ENCODE peak calls at places on chromosomes 11 and 22, in nine cellular contexts. H, U, Y, O, L, T, E, V and J are unnamed samples.

GRCh38 chr11:65428578-65429068 is 6.0 kb downstream of the NEAT1 start:
- DNase-seq in H (peak), U (no peak), Y (peak), O (no peak), L (peak), T (no peak), E (no peak), V (no peak), J (no peak)

GRCh38 chr11:115503886-115504278 is 333 bp downstream of the CADM1 start:
- DNase-seq in H (no peak), U (no peak), Y (peak), O (no peak), L (no peak), T (no peak), E (peak), V (no peak), J (no peak)

GRCh38 chr11:20512869-20513268 is 86.5 kb upstream of the SLC6A5 start:
- DNase-seq in H (no peak), U (no peak), Y (no peak), O (no peak), L (no peak), T (no peak), E (no peak), V (no peak), J (no peak)

GRCh38 chr11:29173660-29174062 is 843.2 kb downstream of the KCNA4 start:
- DNase-seq in H (no peak), U (peak), Y (no peak), O (peak), L (no peak), T (no peak), E (no peak), V (no peak), J (no peak)

GRCh38 chr11:23725752-23726151 is 771.1 kb upstream of the LUZP2 start:
- DNase-seq in H (no peak), U (no peak), Y (no peak), O (no peak), L (no peak), T (no peak), E (no peak), V (no peak), J (no peak)

GRCh38 chr11:808427-809286 is 1.1 kb upstream of the RPLP2 start:
- DNase-seq in H (peak), U (no peak), Y (peak), O (no peak), L (no peak), T (no peak), E (peak), V (peak), J (no peak)

GRCh38 chr11:31797227-31798056 is 13.7 kb downstream of the PAX6 start:
- DNase-seq in H (no peak), U (no peak), Y (no peak), O (no peak), L (no peak), T (no peak), E (no peak), V (no peak), J (no peak)

GRCh38 chr11:76209956-76210885 is 3.9 kb upstream of the WNT11 start:
- DNase-seq in H (peak), U (no peak), Y (peak), O (no peak), L (peak), T (no peak), E (peak), V (peak), J (no peak)

GRCh38 chr11:100681064-100681502 is 6.0 kb upstream of the ARHGAP42 start:
- DNase-seq in H (peak), U (peak), Y (peak), O (no peak), L (peak), T (no peak), E (no peak), V (peak), J (peak)

GRCh38 chr11:73343076-73343833 is 32.9 kb upstream of the RELT start:
- DNase-seq in H (no peak), U (no peak), Y (no peak), O (no peak), L (no peak), T (no peak), E (peak), V (no peak), J (no peak)

GRCh38 chr11:47571012-47571729 is 5.8 kb downstream of the PTPMT1 start:
- DNase-seq in H (no peak), U (no peak), Y (peak), O (no peak), L (no peak), T (no peak), E (no peak), V (no peak), J (no peak)

GRCh38 chr11:47573321-47573720 is 5.4 kb downstream of the KBTBD4 start:
- DNase-seq in H (no peak), U (no peak), Y (peak), O (no peak), L (no peak), T (no peak), E (no peak), V (no peak), J (no peak)

GRCh38 chr11:47571895-47572294 is 6.5 kb downstream of the PTPMT1 start:
- DNase-seq in H (no peak), U (no peak), Y (no peak), O (no peak), L (no peak), T (no peak), E (no peak), V (no peak), J (no peak)

GRCh38 chr11:47569646-47570045 is 4.2 kb downstream of the PTPMT1 start:
- DNase-seq in H (no peak), U (no peak), Y (peak), O (no peak), L (no peak), T (no peak), E (no peak), V (no peak), J (no peak)

GRCh38 chr11:47572715-47573255 is 6.0 kb downstream of the KBTBD4 start:
- DNase-seq in H (no peak), U (no peak), Y (no peak), O (no peak), L (no peak), T (no peak), E (peak), V (no peak), J (no peak)
- TF ChIP-seq POLR2AphosphoS5 in H (no peak), U (no peak), Y (no peak), O (no peak), L (no peak), T (no peak), E (no peak), V (no peak), J (peak)

DNA sequence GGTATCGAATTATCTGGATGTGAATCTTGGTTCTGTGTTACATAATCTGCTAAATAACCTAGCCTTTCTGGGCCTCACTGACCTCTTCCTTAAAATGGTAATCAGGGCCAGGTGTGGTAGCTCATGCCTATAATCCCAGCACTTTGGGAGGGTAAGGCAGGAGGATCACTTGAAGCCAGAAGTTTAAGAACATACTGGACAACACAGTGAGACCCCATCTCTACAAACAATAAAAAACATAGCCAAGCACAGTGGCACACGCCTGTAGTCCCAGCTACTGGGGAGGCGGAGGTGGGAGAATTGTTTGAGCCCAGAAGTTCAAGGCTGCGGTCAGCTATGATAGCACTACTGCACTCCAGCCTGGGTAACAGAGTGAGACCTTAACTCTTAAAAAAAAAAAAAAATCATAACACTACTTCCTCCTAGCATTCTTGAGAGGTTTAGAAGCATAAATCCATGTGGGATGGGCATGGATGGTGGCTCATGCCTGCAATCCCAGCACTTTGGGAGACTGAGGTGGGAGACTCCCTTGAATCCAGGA is 72.5 kb downstream of the C11orf65 start:
- DNase-seq in H (no peak), U (no peak), Y (no peak), O (no peak), L (no peak), T (no peak), E (no peak), V (no peak), J (no peak)
- TF ChIP-seq POLR2AphosphoS5 in H (no peak), U (no peak), Y (no peak), O (no peak), L (no peak), T (no peak), E (no peak), V (no peak), J (no peak)

GRCh38 chr22:22553141-22553540 is 5.9 kb downstream of the PRAME start:
- DNase-seq in H (no peak), U (no peak), Y (no peak), O (no peak), L (no peak), T (no peak), E (no peak), V (no peak), J (no peak)
- TF ChIP-seq POLR2AphosphoS5 in H (no peak), U (no peak), Y (no peak), O (no peak), L (no peak), T (no peak), E (no peak), V (no peak), J (no peak)

GRCh38 chr11:104164028-104164520 is at the start of gene PDGFD:
- DNase-seq in H (peak), U (no peak), Y (peak), O (no peak), L (peak), T (no peak), E (peak), V (peak), J (peak)
- TF ChIP-seq POLR2AphosphoS5 in H (no peak), U (no peak), Y (peak), O (no peak), L (no peak), T (no peak), E (no peak), V (no peak), J (no peak)

GRCh38 chr22:46077669-46078099 is 72.6 kb upstream of the PPARA start:
- DNase-seq in H (peak), U (no peak), Y (peak), O (no peak), L (peak), T (no peak), E (no peak), V (no peak), J (no peak)

GRCh38 chr22:46079093-46079860 is 71.0 kb upstream of the PPARA start:
- DNase-seq in H (peak), U (no peak), Y (peak), O (no peak), L (peak), T (no peak), E (no peak), V (no peak), J (no peak)

GRCh38 chr22:46079861-46080821 is 70.2 kb upstream of the PPARA start:
- DNase-seq in H (peak), U (no peak), Y (peak), O (no peak), L (peak), T (no peak), E (peak), V (no peak), J (no peak)

GRCh38 chr22:46076651-46077339 is 73.5 kb upstream of the PPARA start:
- DNase-seq in H (peak), U (no peak), Y (peak), O (no peak), L (peak), T (no peak), E (no peak), V (no peak), J (no peak)

GRCh38 chr22:46078241-46079092 is 71.9 kb upstream of the PPARA start:
- DNase-seq in H (peak), U (no peak), Y (peak), O (no peak), L (peak), T (no peak), E (peak), V (no peak), J (no peak)
- TF ChIP-seq POLR2AphosphoS5 in H (no peak), U (peak), Y (peak), O (no peak), L (no peak), T (peak), E (peak), V (no peak), J (no peak)

GRCh38 chr22:42086051-42086450 is 4.5 kb downstream of the NDUFA6 start:
- DNase-seq in H (no peak), U (no peak), Y (no peak), O (no peak), L (no peak), T (no peak), E (no peak), V (no peak), J (no peak)

GRCh38 chr22:42079319-42080251 is at the start of gene SMDT1:
- DNase-seq in H (peak), U (peak), Y (peak), O (peak), L (peak), T (peak), E (peak), V (peak), J (peak)

GRCh38 chr22:42080287-42080686 is 787 bp downstream of the SMDT1 start:
- DNase-seq in H (peak), U (no peak), Y (peak), O (no peak), L (no peak), T (no peak), E (peak), V (no peak), J (no peak)

GRCh38 chr22:42084874-42085273 is 5.4 kb downstream of the SMDT1 start:
- DNase-seq in H (no peak), U (no peak), Y (no peak), O (no peak), L (no peak), T (no peak), E (no peak), V (no peak), J (no peak)

GRCh38 chr22:42083119-42083518 is 3.6 kb downstream of the SMDT1 start:
- DNase-seq in H (no peak), U (no peak), Y (no peak), O (no peak), L (no peak), T (no peak), E (no peak), V (no peak), J (no peak)
- TF ChIP-seq POLR2AphosphoS5 in H (no peak), U (no peak), Y (no peak), O (no peak), L (no peak), T (no peak), E (no peak), V (no peak), J (no peak)

DNA sequence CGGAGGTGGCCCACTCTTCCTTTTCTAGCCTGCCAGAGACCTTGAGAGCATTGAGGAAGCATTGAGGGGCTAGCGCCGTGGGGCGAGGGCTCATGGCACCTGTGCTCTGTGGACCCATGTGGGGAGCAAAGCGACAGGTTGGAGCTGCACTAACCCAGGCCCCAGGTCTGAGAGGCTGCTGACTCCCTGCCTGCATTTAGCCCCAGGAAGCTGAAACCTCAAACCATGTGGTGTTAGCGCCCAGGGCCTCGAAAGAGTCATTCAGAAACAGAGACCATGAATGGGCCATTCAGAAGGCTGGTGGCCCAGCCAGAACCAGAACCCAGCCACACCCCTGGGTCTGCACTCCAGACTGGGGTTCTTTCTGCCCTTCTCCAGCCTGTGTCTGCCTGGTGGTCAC is 88.6 kb downstream of the BCR start:
- DNase-seq in H (no peak), U (no peak), Y (no peak), O (no peak), L (no peak), T (no peak), E (no peak), V (no peak), J (peak)
- TF ChIP-seq POLR2AphosphoS5 in H (no peak), U (no peak), Y (no peak), O (no peak), L (no peak), T (no peak), E (no peak), V (no peak), J (no peak)

GRCh38 chr11:126339073-126339865 is 16.2 kb upstream of the ST3GAL4 start:
- DNase-seq in H (no peak), U (no peak), Y (peak), O (no peak), L (no peak), T (no peak), E (no peak), V (no peak), J (no peak)

GRCh38 chr11:126341760-126342161 is 13.7 kb upstream of the ST3GAL4 start:
- DNase-seq in H (no peak), U (no peak), Y (peak), O (no peak), L (no peak), T (peak), E (no peak), V (no peak), J (no peak)

GRCh38 chr11:126339866-126340434 is 15.5 kb upstream of the ST3GAL4 start:
- DNase-seq in H (no peak), U (no peak), Y (peak), O (no peak), L (no peak), T (no peak), E (no peak), V (no peak), J (no peak)

GRCh38 chr11:126343051-126343450 is 12.4 kb upstream of the ST3GAL4 start:
- DNase-seq in H (no peak), U (no peak), Y (peak), O (no peak), L (no peak), T (no peak), E (no peak), V (no peak), J (no peak)

GRCh38 chr11:126340960-126341709 is 14.4 kb upstream of the ST3GAL4 start:
- DNase-seq in H (no peak), U (no peak), Y (peak), O (no peak), L (no peak), T (no peak), E (no peak), V (no peak), J (no peak)
- TF ChIP-seq POLR2AphosphoS5 in H (no peak), U (no peak), Y (no peak), O (no peak), L (no peak), T (no peak), E (no peak), V (no peak), J (no peak)

GRCh38 chr11:13260963-13261599 is 16.5 kb upstream of the BMAL1 start:
- DNase-seq in H (no peak), U (no peak), Y (no peak), O (no peak), L (no peak), T (no peak), E (no peak), V (no peak), J (no peak)

GRCh38 chr11:13260196-13260962 is 17.2 kb upstream of the BMAL1 start:
- DNase-seq in H (no peak), U (no peak), Y (no peak), O (no peak), L (no peak), T (no peak), E (no peak), V (no peak), J (no peak)

GRCh38 chr11:13259374-13259773 is 18.2 kb upstream of the BMAL1 start:
- DNase-seq in H (no peak), U (no peak), Y (no peak), O (no peak), L (no peak), T (no peak), E (no peak), V (no peak), J (no peak)

GRCh38 chr11:13262096-13262495 is 15.5 kb upstream of the BMAL1 start:
- DNase-seq in H (no peak), U (peak), Y (no peak), O (no peak), L (no peak), T (no peak), E (no peak), V (no peak), J (no peak)

DNA sequence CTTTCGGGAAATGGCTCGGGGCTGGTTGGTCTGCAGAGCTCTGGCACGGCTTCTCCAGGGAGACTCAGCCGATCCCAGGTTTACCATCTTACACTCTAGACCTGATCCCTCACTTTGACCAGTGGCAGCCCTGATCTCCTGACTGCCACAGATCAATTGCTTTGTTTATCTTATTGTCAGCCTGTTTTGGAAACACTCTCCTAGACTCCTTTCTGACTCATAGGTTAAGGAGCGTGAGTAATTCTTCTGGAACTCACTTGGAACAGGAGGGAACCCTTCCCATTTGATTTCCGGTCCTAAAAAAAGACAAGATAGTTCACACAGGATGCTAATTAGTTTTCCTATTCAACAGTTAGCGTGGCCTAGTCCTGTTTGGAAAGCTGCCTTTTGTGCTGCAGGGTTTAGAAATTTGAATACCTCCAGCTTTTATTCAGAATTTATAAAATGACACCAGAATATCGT is 16.0 kb upstream of the BMAL1 start:
- DNase-seq in H (no peak), U (peak), Y (no peak), O (peak), L (no peak), T (no peak), E (no peak), V (no peak), J (no peak)
- TF ChIP-seq POLR2AphosphoS5 in H (peak), U (peak), Y (no peak), O (no peak), L (no peak), T (no peak), E (peak), V (no peak), J (no peak)